ENCODE peak calls at places on chromosomes 1 and 21, in six cellular contexts. A is heart right ventricle, Q is cardiac muscle cell, C is IMR-90, M is fibroblast of lung, B is Panc1. F is an unnamed sample. For H3K27me3, the result is how much of the 10 kb centered on the place peaks cover.

GRCh38 chr1:45954401-45954847 is 151.0 kb downstream of the MAST2 start:
- DNase-seq in A (peak), Q (no peak), C (peak), M (peak), B (no peak), F (peak)

GRCh38 chr1:36111151-36111550 is 13.9 kb downstream of the COL8A2 start:
- DNase-seq in A (no peak), Q (no peak), C (no peak), M (no peak), B (no peak), F (no peak)

GRCh38 chr1:31745071-31745897 is 18.9 kb downstream of the ADGRB2 start:
- DNase-seq in A (peak), Q (peak), C (peak), M (peak), B (no peak), F (no peak)

GRCh38 chr21:46160563-46161179 is 5.3 kb upstream of the FTCD start:
- DNase-seq in A (no peak), Q (no peak), C (no peak), M (no peak), B (no peak), F (no peak)

GRCh38 chr21:35303085-35303484 is 254.0 kb upstream of the RUNX1 start:
- DNase-seq in A (no peak), Q (no peak), C (peak), M (peak), B (peak), F (no peak)

GRCh38 chr1:1173061-1173792 is 453 bp upstream of the TTLL10 start:
- DNase-seq in A (no peak), Q (no peak), C (no peak), M (no peak), B (no peak), F (no peak)

GRCh38 chr1:32321712-32322291 is 14.2 kb downstream of the MARCKSL1 start:
- DNase-seq in A (no peak), Q (no peak), C (no peak), M (no peak), B (peak), F (no peak)

GRCh38 chr1:185338719-185339622 is 21.9 kb upstream of the IVNS1ABP start:
- DNase-seq in A (peak), Q (no peak), C (no peak), M (no peak), B (no peak), F (no peak)

GRCh38 chr1:42963378-42964005 is 4.8 kb upstream of the SLC2A1 start:
- DNase-seq in A (no peak), Q (no peak), C (peak), M (peak), B (no peak), F (no peak)

GRCh38 chr21:46295996-46296752 is 10.0 kb downstream of the YBEY start:
- DNase-seq in A (peak), Q (no peak), C (peak), M (peak), B (no peak), F (no peak)

GRCh38 chr1:203274603-203275381 is 30.5 kb upstream of the BTG2 start:
- DNase-seq in A (no peak), Q (no peak), C (peak), M (no peak), B (no peak), F (no peak)

GRCh38 chr1:195113471-195113870 is 1494.8 kb downstream of the KCNT2 start:
- DNase-seq in A (no peak), Q (peak), C (no peak), M (peak), B (no peak), F (no peak)

GRCh38 chr1:211591980-211592493 is 13.1 kb upstream of the SLC30A1 start:
- DNase-seq in A (no peak), Q (no peak), C (peak), M (peak), B (no peak), F (peak)

GRCh38 chr1:110916669-110917306 is 43.8 kb downstream of the CD53 start:
- DNase-seq in A (no peak), Q (no peak), C (peak), M (peak), B (peak), F (peak)

GRCh38 chr21:45981641-45982255 is at the start of gene COL6A1:
- DNase-seq in A (peak), Q (peak), C (peak), M (no peak), B (no peak), F (no peak)

GRCh38 chr21:34191876-34192275 is 118.5 kb downstream of the MRPS6 start:
- DNase-seq in A (no peak), Q (no peak), C (no peak), M (no peak), B (no peak), F (no peak)

GRCh38 chr1:45272943-45273342 is 53.8 kb upstream of the HPDL start:
- DNase-seq in A (no peak), Q (no peak), C (peak), M (peak), B (no peak), F (no peak)

GRCh38 chr1:110153407-110153950 is 3.2 kb downstream of the SLC6A17 start:
- DNase-seq in A (no peak), Q (no peak), C (no peak), M (no peak), B (no peak), F (no peak)

GRCh38 chr1:109757936-109758786 is 5.6 kb downstream of the EPS8L3 start:
- DNase-seq in A (no peak), Q (no peak), C (no peak), M (no peak), B (no peak), F (no peak)

GRCh38 chr21:26405735-26406361 is 167.2 kb downstream of the CYYR1 start:
- DNase-seq in A (no peak), Q (peak), C (peak), M (peak), B (no peak), F (peak)

GRCh38 chr1:218351617-218352438 is 6.7 kb downstream of the TGFB2 start:
- DNase-seq in A (peak), Q (no peak), C (peak), M (peak), B (no peak), F (no peak)

GRCh38 chr1:174324493-174324892 is 123.3 kb upstream of the GPR52 start:
- DNase-seq in A (no peak), Q (no peak), C (no peak), M (no peak), B (no peak), F (no peak)

GRCh38 chr1:208107817-208108608 is 136.2 kb downstream of the PLXNA2 start:
- DNase-seq in A (no peak), Q (no peak), C (peak), M (peak), B (no peak), F (peak)

GRCh38 chr1:246161626-246162025 is 345.5 kb downstream of the SMYD3 start:
- DNase-seq in A (no peak), Q (no peak), C (peak), M (peak), B (no peak), F (no peak)

GRCh38 chr1:32709075-32709474 is 6.5 kb upstream of the SYNC start:
- DNase-seq in A (no peak), Q (no peak), C (no peak), M (no peak), B (no peak), F (no peak)

GRCh38 chr1:110620250-110620615 is 14.1 kb upstream of the KCNA2 start:
- DNase-seq in A (no peak), Q (no peak), C (no peak), M (no peak), B (no peak), F (no peak)

GRCh38 chr1:161092621-161093028 is 3.3 kb upstream of the NECTIN4 start:
- DNase-seq in A (no peak), Q (no peak), C (peak), M (no peak), B (no peak), F (no peak)

GRCh38 chr1:107976431-107977215 is 11.6 kb upstream of the VAV3 start:
- DNase-seq in A (no peak), Q (no peak), C (no peak), M (no peak), B (no peak), F (peak)

GRCh38 chr1:206503591-206504362 is 3.6 kb upstream of the RASSF5 start:
- DNase-seq in A (peak), Q (no peak), C (peak), M (peak), B (no peak), F (peak)

GRCh38 chr1:7313081-7313546 is 458.0 kb upstream of the VAMP3 start:
- DNase-seq in A (no peak), Q (no peak), C (peak), M (no peak), B (no peak), F (no peak)

DNA sequence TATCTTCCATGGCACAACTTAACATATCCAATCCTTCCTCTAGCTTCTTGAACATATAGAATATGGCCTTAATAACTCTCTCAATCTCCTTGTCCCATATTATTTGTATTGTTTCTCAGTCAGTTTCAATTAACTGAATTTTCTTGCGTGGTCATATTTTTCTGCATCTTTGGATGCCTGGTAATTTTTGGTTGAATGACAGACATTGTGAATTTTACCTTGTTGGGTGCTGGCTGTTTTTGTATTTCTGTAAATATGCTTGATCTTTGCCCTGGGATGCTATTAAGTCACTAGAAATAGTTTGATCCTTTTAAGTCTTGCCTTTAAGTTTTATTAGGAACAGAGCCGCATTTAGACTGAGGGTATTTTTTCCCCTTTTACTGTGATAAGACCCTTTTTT is 5.9 kb downstream of the SAMD13 start:
- DNase-seq in A (no peak), Q (no peak), C (no peak), M (no peak), B (no peak), F (no peak)
- H3K27me3 ChIP-seq in A (under half), Q (under half), C (under half), M (under half), B (under half), F (under half)

GRCh38 chr1:40884055-40884795 is 22.1 kb upstream of the CITED4 start:
- DNase-seq in A (no peak), Q (peak), C (no peak), M (no peak), B (no peak), F (no peak)

GRCh38 chr1:40890771-40891170 is 28.6 kb upstream of the CITED4 start:
- DNase-seq in A (no peak), Q (no peak), C (no peak), M (no peak), B (no peak), F (no peak)

GRCh38 chr1:40887012-40887378 is 24.8 kb upstream of the CITED4 start:
- DNase-seq in A (no peak), Q (no peak), C (no peak), M (no peak), B (no peak), F (no peak)

GRCh38 chr1:40887652-40888051 is 25.5 kb upstream of the CITED4 start:
- DNase-seq in A (no peak), Q (no peak), C (no peak), M (no peak), B (no peak), F (no peak)

GRCh38 chr1:40886318-40887011 is 24.3 kb upstream of the CITED4 start:
- DNase-seq in A (no peak), Q (no peak), C (no peak), M (no peak), B (no peak), F (no peak)
- H3K4me3 ChIP-seq in A (no peak), Q (no peak), C (no peak), M (no peak), B (no peak), F (no peak)

GRCh38 chr1:29439615-29440014 is 203.3 kb downstream of the PTPRU start:
- DNase-seq in A (no peak), Q (no peak), C (no peak), M (no peak), B (no peak), F (no peak)
- H3K27me3 ChIP-seq in A (half or more), Q (under half), C (under half), M (under half), B (under half), F (under half)

GRCh38 chr1:63124666-63125191 is 197.6 kb upstream of the FOXD3 start:
- DNase-seq in A (no peak), Q (no peak), C (peak), M (peak), B (no peak), F (peak)
- H3K4me3 ChIP-seq in A (no peak), Q (no peak), C (no peak), M (peak), B (no peak), F (no peak)